ENCODE peak calls at places on chromosomes 6 and 20, in five cellular contexts. A is neuronal stem cell, F is H1, V is H9, H is trophoblast cell. R is an unnamed sample.
A peak's percentile ranks its signal among the peaks of the same experiment; 100 is the strongest.

GRCh38 chr6:43768983-43769525 is 957 bp upstream of the VEGFA start:
- DNase-seq in A (no peak), F (no peak), V (no peak), H (no peak), R (no peak)

GRCh38 chr6:3733321-3733925 is 18.1 kb downstream of the PXDC1 start:
- DNase-seq in A (no peak), F (no peak), V (no peak), H (no peak), R (no peak)

GRCh38 chr6:88815491-88815890 is 147.9 kb downstream of the RNGTT start:
- DNase-seq in A (no peak), F (no peak), V (no peak), H (no peak), R (no peak)

GRCh38 chr6:140833396-140833795 is 1299.3 kb upstream of the GJE1 start:
- DNase-seq in A (no peak), F (no peak), V (no peak), H (no peak), R (no peak)

GRCh38 chr6:131173680-131174079 is 38.4 kb downstream of the AKAP7 start:
- DNase-seq in A (no peak), F (no peak), V (no peak), H (no peak), R (no peak)

GRCh38 chr6:35728663-35729348 is 8.0 kb upstream of the ARMC12 start:
- DNase-seq in A (no peak), F (no peak), V (no peak), H (no peak), R (no peak)

GRCh38 chr6:34912715-34913464 is 23.8 kb downstream of the ANKS1A start:
- DNase-seq in A (no peak), F (no peak), V (no peak), H (no peak), R (peak; percentile 86)

GRCh38 chr20:41249371-41249770 is 68.2 kb downstream of the ZHX3 start:
- DNase-seq in A (peak; percentile 12), F (no peak), V (no peak), H (peak; percentile 24), R (peak; percentile 91)

GRCh38 chr20:39464238-39464637 is 502.1 kb downstream of the DHX35 start:
- DNase-seq in A (no peak), F (no peak), V (no peak), H (no peak), R (no peak)

GRCh38 chr6:3334579-3334978 is 75.8 kb downstream of the PSMG4 start:
- DNase-seq in A (no peak), F (no peak), V (no peak), H (no peak), R (no peak)

GRCh38 chr6:54194067-54194466 is 82.8 kb downstream of the MLIP start:
- DNase-seq in A (no peak), F (no peak), V (no peak), H (no peak), R (peak; percentile 70)

GRCh38 chr20:58714923-58715708 is 22.5 kb downstream of the NPEPL1 start:
- DNase-seq in A (no peak), F (no peak), V (no peak), H (no peak), R (no peak)

GRCh38 chr6:36820700-36821580 is 18.3 kb downstream of the CPNE5 start:
- DNase-seq in A (no peak), F (no peak), V (no peak), H (no peak), R (peak; percentile 88)

GRCh38 chr6:125612400-125612846 is 137.0 kb upstream of the HEY2 start:
- DNase-seq in A (no peak), F (no peak), V (no peak), H (no peak), R (no peak)

GRCh38 chr6:168362276-168362990 is 42.9 kb upstream of the DACT2 start:
- DNase-seq in A (no peak), F (no peak), V (no peak), H (no peak), R (no peak)

GRCh38 chr6:66986940-66987339 is 1279.9 kb upstream of the EYS start:
- DNase-seq in A (no peak), F (no peak), V (no peak), H (no peak), R (no peak)

GRCh38 chr6:44951253-44951656 is 376.9 kb upstream of the RUNX2 start:
- DNase-seq in A (no peak), F (no peak), V (no peak), H (no peak), R (no peak)

GRCh38 chr6:160733045-160733646 is 31.1 kb downstream of the PLG start:
- DNase-seq in A (peak; percentile 47), F (no peak), V (peak; percentile 59), H (peak; percentile 33), R (peak; percentile 10)

GRCh38 chr6:10478187-10479040 is 42.7 kb upstream of the GCNT2 start:
- DNase-seq in A (peak; percentile 50), F (no peak), V (no peak), H (no peak), R (peak; percentile 56)

GRCh38 chr6:17826301-17826700 is 119.6 kb upstream of the NUP153 start:
- DNase-seq in A (no peak), F (no peak), V (no peak), H (no peak), R (no peak)

GRCh38 chr20:33667245-33668086 is 723 bp downstream of the ACTL10 start:
- DNase-seq in A (no peak), F (no peak), V (peak; percentile 89), H (peak; percentile 83), R (no peak)

GRCh38 chr6:35050291-35050987 is 90.7 kb downstream of the TCP11 start:
- DNase-seq in A (no peak), F (no peak), V (no peak), H (no peak), R (peak; percentile 55)

GRCh38 chr20:32474967-32475819 is 109.9 kb downstream of the NOL4L start:
- DNase-seq in A (peak; percentile 49), F (no peak), V (peak; percentile 66), H (no peak), R (peak; percentile 95)

GRCh38 chr20:17795003-17795402 is 95.2 kb downstream of the BANF2 start:
- DNase-seq in A (no peak), F (no peak), V (no peak), H (no peak), R (no peak)
- H3K14ac ChIP-seq in A (no peak overlapping the region), F (no peak overlapping the region), V (no peak overlapping the region), H (no peak overlapping the region), R (no peak overlapping the region)

GRCh38 chr6:107819976-107820551 is 4.0 kb downstream of the SCML4 start:
- DNase-seq in A (peak; percentile 44), F (no peak), V (peak; percentile 49), H (peak; percentile 85), R (no peak)

GRCh38 chr6:107821591-107821990 is 2.5 kb downstream of the SCML4 start:
- DNase-seq in A (no peak), F (no peak), V (no peak), H (no peak), R (no peak)

GRCh38 chr6:107823047-107823557 is 1.0 kb downstream of the SCML4 start:
- DNase-seq in A (no peak), F (no peak), V (no peak), H (no peak), R (no peak)

GRCh38 chr6:107820571-107821261 is 3.4 kb downstream of the SCML4 start:
- DNase-seq in A (no peak), F (no peak), V (no peak), H (no peak), R (no peak)

GRCh38 chr6:107822154-107823046 is 1.7 kb downstream of the SCML4 start:
- DNase-seq in A (no peak), F (no peak), V (no peak), H (no peak), R (no peak)
- H2BK12ac ChIP-seq in A (no peak overlapping the region), F (no peak overlapping the region), V (no peak overlapping the region), H (no peak overlapping the region), R (no peak overlapping the region)

GRCh38 chr6:16141514-16141913 is 12.6 kb downstream of the MYLIP start:
- DNase-seq in A (no peak), F (no peak), V (no peak), H (no peak), R (no peak)

GRCh38 chr6:16139541-16139940 is 10.7 kb downstream of the MYLIP start:
- DNase-seq in A (no peak), F (no peak), V (no peak), H (no peak), R (no peak)

GRCh38 chr6:16137451-16137801 is 8.5 kb downstream of the MYLIP start:
- DNase-seq in A (no peak), F (no peak), V (no peak), H (no peak), R (no peak)

GRCh38 chr6:16136536-16137450 is 7.9 kb downstream of the MYLIP start:
- DNase-seq in A (no peak), F (no peak), V (no peak), H (no peak), R (peak; percentile 86)

DNA sequence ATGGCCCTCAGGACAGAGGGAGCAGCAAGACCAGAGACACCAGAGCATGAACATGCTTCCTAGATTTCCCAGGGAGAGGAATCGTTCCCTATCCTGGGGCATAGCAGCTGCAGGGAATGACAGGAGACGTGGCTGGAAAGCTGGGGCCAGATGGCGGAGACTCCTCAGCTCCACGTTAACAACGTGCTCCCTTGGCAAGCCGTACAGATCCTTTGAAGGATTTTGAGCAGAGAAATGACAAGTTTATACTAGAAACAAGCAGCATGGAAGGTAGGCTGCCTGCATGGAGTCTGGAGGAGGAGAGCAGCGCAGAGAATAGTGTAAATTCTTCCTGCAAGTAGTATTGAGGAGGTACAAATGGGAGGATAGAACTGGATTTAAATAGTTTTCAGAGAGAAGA is 11.7 kb downstream of the MYLIP start:
- DNase-seq in A (no peak), F (no peak), V (no peak), H (no peak), R (no peak)
- H3K14ac ChIP-seq in A (no peak overlapping the region), F (no peak overlapping the region), V (no peak overlapping the region), H (no peak overlapping the region), R (no peak overlapping the region)

GRCh38 chr20:61324906-61325305 is 72.8 kb downstream of the CDH4 start:
- DNase-seq in A (no peak), F (no peak), V (no peak), H (no peak), R (no peak)
- H2BK12ac ChIP-seq in A (no peak overlapping the region), F (no peak overlapping the region), V (no peak overlapping the region), H (no peak overlapping the region), R (no peak overlapping the region)

DNA sequence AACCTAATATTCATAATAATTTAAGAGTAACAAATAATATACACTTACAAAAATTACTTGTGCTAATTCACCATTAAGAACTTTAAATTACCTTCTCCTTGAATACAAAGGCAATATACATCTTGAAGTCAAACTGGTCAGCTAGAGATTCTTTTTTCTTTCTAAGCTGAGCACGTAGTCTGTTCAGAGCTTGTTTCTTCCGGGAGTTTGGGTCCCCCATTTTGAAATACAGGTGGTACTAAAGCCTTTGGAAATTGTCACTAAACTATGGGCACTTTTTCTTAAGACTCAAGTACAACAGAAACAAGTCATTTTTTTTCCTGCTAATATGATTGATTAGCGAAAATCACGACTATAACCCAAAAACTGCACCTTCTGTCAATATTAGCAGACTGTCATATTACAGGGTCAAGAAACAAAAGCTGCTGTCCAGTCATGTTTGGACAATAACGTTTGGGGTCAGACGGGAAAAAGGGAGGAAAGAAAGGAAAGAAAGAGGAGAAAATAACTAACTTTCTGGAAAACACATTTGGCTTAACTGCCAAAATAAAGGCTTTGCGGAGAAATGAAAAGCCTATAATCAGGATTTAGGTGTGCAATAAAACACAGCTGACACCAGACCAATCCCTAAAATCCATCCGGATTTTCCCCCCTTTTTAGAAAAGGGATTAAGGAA is 367 bp downstream of the C6orf62 start:
- DNase-seq in A (no peak), F (no peak), V (no peak), H (no peak), R (no peak)
- H3K14ac ChIP-seq in A (no peak overlapping the region), F (no peak overlapping the region), V (no peak overlapping the region), H (no peak overlapping the region), R (no peak overlapping the region)

R was measured in mesenchymal stem cell.